ENCODE peak calls at places on chromosome 19, in seven cellular contexts. Q, G, K, Z, C, L and T are unnamed samples.

GRCh38 chr19:15252398-15253018 is 20.3 kb upstream of the EPHX3 start:
- DNase-seq in Z (no peak), C (no peak), K (no peak), G (no peak), L (no peak), Q (no peak), T (peak; percentile 54)

GRCh38 chr19:50328257-50329145 is 676 bp downstream of the KCNC3 start:
- DNase-seq in L (no peak), Q (peak; percentile 46), K (no peak), G (no peak), Z (peak; percentile 48), C (no peak), T (no peak)

GRCh38 chr19:52397310-52398090 is at the start of gene ZNF528:
- DNase-seq in K (peak; percentile 94), Q (peak; percentile 96), Z (peak; percentile 90), L (peak; percentile 86), G (peak; percentile 94), C (peak; percentile 96), T (peak; percentile 95)

GRCh38 chr19:16200038-16200775 is 2.5 kb downstream of the AP1M1 start:
- DNase-seq in K (no peak), C (no peak), G (peak; percentile 64), L (no peak), Q (peak; percentile 75), Z (no peak), T (no peak)

GRCh38 chr19:555474-555808 is 11.6 kb downstream of the GZMM start:
- DNase-seq in C (no peak), K (peak; percentile 37), L (no peak), Q (no peak), Z (no peak), G (no peak), T (no peak)

GRCh38 chr19:4567584-4568071 is 8.1 kb upstream of the SEMA6B start:
- DNase-seq in Q (peak; percentile 46), G (peak; percentile 41), L (peak; percentile 53), Z (peak; percentile 50), C (peak; percentile 66), K (peak; percentile 70), T (peak; percentile 77)

GRCh38 chr19:55392820-55393219 is 7.1 kb downstream of the RPL28 start:
- DNase-seq in Z (no peak), C (no peak), Q (no peak), K (no peak), G (no peak), L (no peak), T (no peak)

GRCh38 chr19:1700733-1701663 is 48.6 kb upstream of the TCF3 start:
- DNase-seq in L (no peak), Z (no peak), Q (no peak), C (no peak), K (no peak), G (no peak), T (no peak)

GRCh38 chr19:23822735-23823134 is 64.0 kb upstream of the ZNF681 start:
- DNase-seq in L (no peak), G (no peak), K (no peak), C (no peak), Q (no peak), Z (no peak), T (no peak)

GRCh38 chr19:48147597-48148175 is 22.5 kb downstream of the LIG1 start:
- DNase-seq in Z (no peak), G (no peak), Q (no peak), L (no peak), C (no peak), K (no peak), T (no peak)

GRCh38 chr19:7871280-7871529 is 3.0 kb downstream of the PRR36 start:
- DNase-seq in K (no peak), G (no peak), Z (peak; percentile 84), L (no peak), C (no peak), Q (no peak), T (no peak)

GRCh38 chr19:44643605-44644390 is at the start of gene PVR:
- DNase-seq in G (peak; percentile 87), Q (peak; percentile 93), C (peak; percentile 54), Z (peak; percentile 79), K (no peak), L (no peak), T (peak; percentile 84)
- H3K27ac ChIP-seq in G (peak within 1 kb of the TSS; percentile 84), Q (peak within 1 kb of the TSS; percentile 96), C (peak within 1 kb of the TSS; percentile 78), Z (peak within 1 kb of the TSS; percentile 76), K (peak within 1 kb of the TSS; percentile 16), L (no peak within 1 kb of the TSS), T (peak within 1 kb of the TSS; percentile 89)

GRCh38 chr19:12985049-12985776 is 10.1 kb upstream of the NFIX start:
- DNase-seq in K (no peak), Z (no peak), Q (peak; percentile 59), G (peak; percentile 27), L (no peak), C (no peak), T (peak; percentile 97)
- H3K27me3 ChIP-seq in K (peaks cover 7% of the 10 kb centered on the region), Z (peaks cover 99% of the 10 kb centered on the region), Q (peaks cover 21% of the 10 kb centered on the region), G (peaks cover 68% of the 10 kb centered on the region), L (no peaks in the 10 kb centered on the region), C (no peaks in the 10 kb centered on the region), T (no peaks in the 10 kb centered on the region)

GRCh38 chr19:27752530-27753184 is 1460.3 kb downstream of the UQCRFS1 start:
- DNase-seq in Z (no peak), K (no peak), L (no peak), C (no peak), G (no peak), Q (no peak), T (no peak)
- H3K9me3 ChIP-seq in Z (no peaks in the 10 kb centered on the region), K (no peaks in the 10 kb centered on the region), L (peaks cover 11% of the 10 kb centered on the region), C (no peaks in the 10 kb centered on the region), G (no peaks in the 10 kb centered on the region), Q (no peaks in the 10 kb centered on the region), T (no peaks in the 10 kb centered on the region)

DNA sequence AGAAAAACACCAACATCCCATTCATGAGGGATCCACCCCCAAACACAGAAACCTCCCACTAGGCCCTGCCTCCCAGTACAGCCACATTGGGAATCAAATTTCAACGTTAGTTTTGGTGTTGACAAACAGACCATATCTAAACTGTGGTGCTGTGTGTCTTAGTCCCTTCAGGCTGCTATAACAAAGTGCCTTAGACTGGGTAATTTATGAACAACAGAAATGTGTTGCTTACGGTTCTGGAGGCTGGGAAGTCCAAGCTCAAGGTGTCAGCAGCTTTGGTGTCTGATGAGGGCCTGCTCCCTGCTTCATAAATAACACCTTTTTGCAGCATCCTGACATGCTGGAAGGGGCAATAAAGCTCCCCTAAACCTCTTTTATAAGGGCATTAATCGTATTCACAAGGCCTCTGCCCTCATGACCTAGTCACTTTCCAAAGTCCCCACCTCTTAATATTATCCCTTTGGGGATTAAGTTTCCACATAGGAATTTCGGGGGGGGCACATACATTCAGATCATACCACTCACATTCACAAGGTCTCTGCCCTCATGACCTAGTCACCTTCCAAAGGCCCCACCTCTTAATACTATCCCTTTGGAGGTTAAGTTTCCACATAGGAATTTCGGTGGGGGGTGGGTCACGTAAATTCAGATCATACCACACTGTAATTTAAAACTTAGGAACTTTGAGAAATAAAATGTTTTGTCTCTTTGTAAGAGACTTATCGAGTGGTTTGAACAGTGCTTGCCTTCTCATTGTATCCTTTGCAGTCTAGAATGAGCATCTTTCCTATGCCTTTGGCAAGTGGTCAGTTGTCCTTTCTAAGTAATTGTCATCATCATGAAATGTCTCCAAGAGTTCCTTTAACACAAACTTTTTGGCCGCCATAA is 27.6 kb downstream of the ZNF507 start:
- DNase-seq in Z (no peak), Q (no peak), L (no peak), G (no peak), K (no peak), C (no peak), T (peak; percentile 47)
- H3K27ac ChIP-seq in Z (peak overlapping the region; percentile 39), Q (peak overlapping the region; percentile 87), L (no peak overlapping the region), G (peak overlapping the region; percentile 95), K (peak overlapping the region; percentile 30), C (peak overlapping the region; percentile 77), T (peak overlapping the region; percentile 62)

DNA sequence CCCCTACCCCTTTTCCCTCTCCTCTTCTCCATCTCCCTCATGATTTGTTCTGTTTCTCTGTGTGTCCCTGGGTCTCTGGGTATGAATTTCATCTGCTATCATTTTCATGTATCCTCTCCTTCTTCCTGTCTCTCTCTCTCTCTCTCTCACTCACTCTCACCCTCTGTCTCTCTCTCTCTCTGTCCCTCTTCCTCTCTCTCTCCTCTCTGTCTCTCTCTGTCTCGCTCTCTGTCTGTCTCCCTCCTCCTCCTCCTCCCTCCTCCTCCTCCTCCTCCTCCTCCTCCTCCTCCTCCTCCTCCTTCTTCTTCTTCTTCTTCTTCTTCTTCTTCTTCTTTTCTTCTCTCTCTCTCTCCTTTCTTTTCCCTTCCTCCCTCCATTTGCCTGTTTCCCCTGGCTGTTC is 3.3 kb upstream of the CACNG7 start:
- DNase-seq in Z (no peak), C (no peak), K (no peak), L (no peak), G (no peak), Q (no peak), T (no peak)
- H3K27me3 ChIP-seq in Z (peaks cover 66% of the 10 kb centered on the region), C (peaks cover 15% of the 10 kb centered on the region), K (peaks cover 32% of the 10 kb centered on the region), L (peaks cover 10% of the 10 kb centered on the region), G (peaks cover 62% of the 10 kb centered on the region), Q (peaks cover 59% of the 10 kb centered on the region), T (peaks cover 16% of the 10 kb centered on the region)

GRCh38 chr19:9570255-9570654 is 14.0 kb downstream of the ZNF121 start:
- DNase-seq in L (no peak), K (no peak), Z (no peak), G (no peak), C (no peak), Q (no peak), T (no peak)
- H3K9me3 ChIP-seq in L (peaks cover 99% of the 10 kb centered on the region), K (peaks cover 81% of the 10 kb centered on the region), Z (peaks cover 13% of the 10 kb centered on the region), G (peaks cover 98% of the 10 kb centered on the region), C (peaks cover 100% of the 10 kb centered on the region), Q (peaks cover 89% of the 10 kb centered on the region), T (peaks cover 36% of the 10 kb centered on the region)